ENCODE peak calls at places on chromosomes 16 and 17, in nine cellular contexts. R is RWPE1; H is tibial nerve; Q is fibroblast of lung; Y is cardiac muscle cell; Z is mesendoderm; U is right cardiac atrium; A is breast epithelium; C is CD8-positive, alpha-beta T cell. B is an unnamed sample.

GRCh38 chr16:84689126-84689525 is 10.7 kb upstream of the USP10 start:
- DNase-seq in A (no peak), Z (no peak), Y (peak), Q (peak), H (no peak), U (no peak), C (no peak), R (no peak), B (no peak)

GRCh38 chr16:80500116-80500859 is 40.5 kb upstream of the DYNLRB2 start:
- DNase-seq in Q (no peak), H (no peak), R (no peak), U (no peak), A (no peak), C (no peak), Y (no peak), Z (no peak), B (no peak)

GRCh38 chr17:39813631-39814030 is 50.5 kb downstream of the IKZF3 start:
- DNase-seq in Z (no peak), R (no peak), Q (no peak), H (no peak), U (no peak), A (no peak), Y (no peak), C (peak), B (no peak)

GRCh38 chr17:70871180-70871818 is 702.0 kb downstream of the KCNJ2 start:
- DNase-seq in A (no peak), Z (peak), C (no peak), H (no peak), R (no peak), Q (peak), U (no peak), Y (no peak), B (no peak)

GRCh38 chr17:1470071-1470773 is 14.2 kb upstream of the CRK start:
- DNase-seq in Y (no peak), U (no peak), C (no peak), R (no peak), H (no peak), Z (no peak), Q (no peak), A (no peak), B (no peak)

GRCh38 chr16:48877946-48878345 is 268.0 kb upstream of the N4BP1 start:
- DNase-seq in H (no peak), C (no peak), R (no peak), A (no peak), Z (no peak), U (no peak), Y (no peak), Q (no peak), B (no peak)

GRCh38 chr16:31128711-31129567 is 6.6 kb downstream of the PRSS8 start:
- DNase-seq in Y (no peak), A (no peak), C (no peak), Z (no peak), R (no peak), Q (no peak), U (peak), H (no peak), B (no peak)

GRCh38 chr16:80347900-80348299 is 192.9 kb upstream of the DYNLRB2 start:
- DNase-seq in U (peak), A (no peak), Z (no peak), R (no peak), H (peak), C (no peak), Q (peak), Y (no peak), B (peak)

GRCh38 chr17:45087496-45087975 is 26.4 kb downstream of the NMT1 start:
- DNase-seq in A (no peak), C (no peak), Z (no peak), U (no peak), H (no peak), R (no peak), Q (peak), Y (no peak), B (no peak)

GRCh38 chr16:27526169-27526568 is 23.5 kb downstream of the GTF3C1 start:
- DNase-seq in U (peak), C (no peak), Z (no peak), A (no peak), Q (peak), R (no peak), Y (peak), H (no peak), B (peak)

GRCh38 chr16:16171332-16171919 is 51.9 kb downstream of the ABCC6 start:
- DNase-seq in Y (no peak), H (no peak), A (no peak), R (no peak), Z (no peak), C (no peak), U (no peak), Q (no peak), B (no peak)

GRCh38 chr17:76272541-76273434 is 7.6 kb downstream of the UBALD2 start:
- DNase-seq in A (no peak), Y (no peak), Q (no peak), R (no peak), H (no peak), U (peak), Z (no peak), C (no peak), B (no peak)

GRCh38 chr17:41519501-41520224 is 973 bp upstream of the KRT15 start:
- DNase-seq in C (no peak), Y (no peak), Z (no peak), U (no peak), R (peak), Q (no peak), A (no peak), H (no peak), B (no peak)

GRCh38 chr16:85055503-85056210 is 28.1 kb downstream of the KIAA0513 start:
- DNase-seq in Q (peak), U (peak), R (no peak), C (peak), H (peak), Y (peak), Z (peak), A (peak), B (no peak)

GRCh38 chr16:9316615-9317014 is 225.2 kb downstream of the HAPSTR1 start:
- DNase-seq in A (no peak), R (no peak), C (no peak), U (no peak), Q (no peak), H (no peak), Y (no peak), Z (no peak), B (no peak)

GRCh38 chr16:57265850-57266530 is 18.5 kb downstream of the PLLP start:
- DNase-seq in Q (no peak), U (peak), C (no peak), A (peak), H (peak), R (peak), Z (no peak), Y (peak), B (peak)

GRCh38 chr17:50642071-50642721 is 7.5 kb downstream of the ABCC3 start:
- DNase-seq in R (no peak), A (no peak), U (no peak), Y (no peak), H (no peak), Z (no peak), Q (no peak), C (no peak), B (no peak)

DNA sequence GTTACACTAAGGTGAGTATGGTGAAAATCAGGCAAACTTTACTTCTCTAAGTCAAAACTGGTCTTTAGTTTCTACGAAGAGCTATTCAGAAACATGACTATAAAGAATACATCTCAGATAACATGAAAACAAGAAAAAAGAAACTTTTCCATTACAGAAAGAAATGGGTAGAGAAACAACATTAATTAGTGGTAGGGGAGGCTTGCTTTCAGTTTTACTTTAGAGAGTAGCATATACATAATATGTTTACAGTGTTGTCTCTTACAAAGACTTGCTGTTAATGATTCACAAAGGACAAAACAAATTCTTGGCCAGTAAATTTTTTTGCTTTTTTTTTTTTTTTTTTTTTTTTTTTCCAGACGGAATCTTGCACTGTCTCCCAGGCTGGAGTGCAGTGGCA is 34.2 kb downstream of the CRLF3 start:
- DNase-seq in U (no peak), C (no peak), Y (no peak), Z (no peak), Q (no peak), A (no peak), H (no peak), R (no peak), B (no peak)
- H3K27ac ChIP-seq in U (no peak), C (no peak), Y (peak), Z (no peak), Q (no peak), A (no peak), H (no peak), R (no peak), B (no peak)

GRCh38 chr17:4086041-4086483 is 56.8 kb downstream of the ZZEF1 start:
- DNase-seq in Y (no peak), H (no peak), Z (no peak), A (no peak), R (no peak), C (no peak), U (no peak), Q (no peak), B (no peak)
- H3K27ac ChIP-seq in Y (no peak), H (no peak), Z (no peak), A (no peak), R (no peak), C (no peak), U (no peak), Q (no peak), B (no peak)

GRCh38 chr16:67489401-67490083 is 6.2 kb upstream of the AGRP start:
- DNase-seq in Z (peak), Q (no peak), R (no peak), U (no peak), Y (peak), C (no peak), H (no peak), A (no peak), B (no peak)
- H3K27ac ChIP-seq in Z (no peak), Q (no peak), R (no peak), U (no peak), Y (peak), C (no peak), H (peak), A (peak), B (peak)

GRCh38 chr17:62673614-62674362 is 46.3 kb downstream of the MRC2 start:
- DNase-seq in R (no peak), H (no peak), Y (no peak), A (no peak), U (no peak), C (no peak), Q (no peak), Z (no peak), B (no peak)
- H3K27ac ChIP-seq in R (peak), H (no peak), Y (no peak), A (peak), U (no peak), C (no peak), Q (no peak), Z (no peak), B (no peak)

GRCh38 chr16:4386951-4387565 is 15.4 kb downstream of the VASN start:
- DNase-seq in Q (no peak), R (no peak), A (no peak), Y (peak), U (peak), Z (no peak), C (no peak), H (no peak), B (no peak)
- H3K27ac ChIP-seq in Q (peak), R (peak), A (peak), Y (peak), U (no peak), Z (no peak), C (no peak), H (peak), B (peak)

GRCh38 chr17:2595200-2595599 is 1.7 kb downstream of the PAFAH1B1 start:
- DNase-seq in Y (no peak), Z (no peak), H (no peak), A (no peak), C (no peak), Q (no peak), R (no peak), U (no peak), B (no peak)
- H3K27ac ChIP-seq in Y (peak), Z (no peak), H (peak), A (peak), C (peak), Q (peak), R (no peak), U (peak), B (peak)

GRCh38 chr17:8477653-8478441 is 42.2 kb downstream of the NDEL1 start:
- DNase-seq in Z (no peak), Y (no peak), A (no peak), C (no peak), U (no peak), R (no peak), H (no peak), Q (no peak), B (no peak)
- H3K27ac ChIP-seq in Z (no peak), Y (no peak), A (no peak), C (no peak), U (no peak), R (no peak), H (peak), Q (no peak), B (peak)

GRCh38 chr17:60730273-60730672 is 52.6 kb downstream of the BCAS3 start:
- DNase-seq in H (no peak), U (no peak), C (no peak), R (no peak), Q (no peak), A (no peak), Z (no peak), Y (no peak), B (no peak)
- H3K27ac ChIP-seq in H (peak), U (no peak), C (no peak), R (no peak), Q (no peak), A (peak), Z (no peak), Y (no peak), B (no peak)